ENCODE peak calls at places on chromosomes 6 and 20, in four cellular contexts. F, G, M and B are unnamed samples.

GRCh38 chr6:7528565-7528964 is 12.9 kb upstream of the DSP start:
- DNase-seq in F (no peak), G (no peak), M (no peak), B (no peak)

GRCh38 chr6:166627875-166628849 is 1.1 kb upstream of the RPS6KA2 start:
- DNase-seq in F (peak; percentile 76), G (peak; percentile 74), M (peak; percentile 69), B (peak; percentile 74)

GRCh38 chr6:152093711-152094110 is 286.2 kb downstream of the ESR1 start:
- DNase-seq in F (no peak), G (no peak), M (no peak), B (no peak)

GRCh38 chr6:134707342-134707982 is 242.4 kb downstream of the ALDH8A1 start:
- DNase-seq in F (peak; percentile 83), G (no peak), M (no peak), B (no peak)

GRCh38 chr20:8133816-8134451 is 1.9 kb downstream of the PLCB1 start:
- DNase-seq in F (peak; percentile 14), G (no peak), M (no peak), B (no peak)

GRCh38 chr6:47534063-47534462 is 56.5 kb downstream of the CD2AP start:
- DNase-seq in F (no peak), G (no peak), M (no peak), B (no peak)

GRCh38 chr6:11085758-11086435 is 7.7 kb upstream of the SMIM13 start:
- DNase-seq in F (no peak), G (no peak), M (no peak), B (no peak)

GRCh38 chr6:53250761-53251672 is 97.7 kb downstream of the ELOVL5 start:
- DNase-seq in F (no peak), G (no peak), M (no peak), B (no peak)

GRCh38 chr6:125259354-125259736 is 42.4 kb downstream of the HDDC2 start:
- DNase-seq in F (no peak), G (no peak), M (no peak), B (no peak)

GRCh38 chr20:44041001-44041400 is 126.3 kb downstream of the TOX2 start:
- DNase-seq in F (no peak), G (no peak), M (no peak), B (no peak)

GRCh38 chr6:19771753-19772336 is 65.3 kb upstream of the ID4 start:
- DNase-seq in F (no peak), G (no peak), M (no peak), B (no peak)

GRCh38 chr6:30154709-30155521 is 6.1 kb downstream of the TRIM10 start:
- DNase-seq in F (peak; percentile 25), G (no peak), M (no peak), B (no peak)

GRCh38 chr20:5569021-5569420 is 181.2 kb upstream of the SHLD1 start:
- DNase-seq in F (peak; percentile 44), G (peak; percentile 46), M (peak; percentile 6), B (peak; percentile 86)

GRCh38 chr20:9059931-9060330 is 9.0 kb upstream of the PLCB4 start:
- DNase-seq in F (no peak), G (no peak), M (no peak), B (no peak)

GRCh38 chr6:166025149-166025898 is 142.3 kb downstream of the TBXT start:
- DNase-seq in F (no peak), G (no peak), M (no peak), B (no peak)

GRCh38 chr20:63478346-63479302 is 6.2 kb upstream of the KCNQ2 start:
- DNase-seq in F (no peak), G (no peak), M (no peak), B (no peak)

GRCh38 chr6:141932685-141933084 is 200.0 kb upstream of the GJE1 start:
- DNase-seq in F (no peak), G (no peak), M (no peak), B (no peak)

GRCh38 chr20:59104848-59105247 is 58.8 kb upstream of the ZNF831 start:
- DNase-seq in F (no peak), G (no peak), M (no peak), B (no peak)

GRCh38 chr20:63153254-63154221 is 62.4 kb downstream of the YTHDF1 start:
- DNase-seq in F (no peak), G (no peak), M (no peak), B (no peak)

GRCh38 chr6:110331383-110331782 is 26.8 kb downstream of the METTL24 start:
- DNase-seq in F (no peak), G (no peak), M (no peak), B (no peak)

GRCh38 chr6:42958125-42958524 is 2.4 kb upstream of the GNMT start:
- DNase-seq in F (no peak), G (no peak), M (no peak), B (no peak)

GRCh38 chr6:137709424-137710281 is 157.4 kb upstream of the TNFAIP3 start:
- DNase-seq in F (no peak), G (no peak), M (no peak), B (no peak)

GRCh38 chr20:1825492-1825891 is 69.7 kb upstream of the SIRPA start:
- DNase-seq in F (no peak), G (no peak), M (no peak), B (no peak)

GRCh38 chr6:16391451-16391912 is 153.1 kb downstream of the GMPR start:
- DNase-seq in F (no peak), G (no peak), M (no peak), B (no peak)

GRCh38 chr6:39791311-39791710 is 865 bp upstream of the DAAM2 start:
- DNase-seq in F (no peak), G (no peak), M (peak; percentile 46), B (no peak)